ENCODE peak calls at places on chromosome 3, in six cellular contexts. N, T, I, S, C and Y are unnamed samples.

GRCh38 chr3:77620009-77620408 is 580.1 kb downstream of the ROBO2 start:
- DNase-seq in N (peak), T (no peak), I (no peak), S (peak), C (no peak), Y (no peak)

GRCh38 chr3:120678331-120678845 is 3.7 kb downstream of the HGD start:
- DNase-seq in N (peak), T (no peak), I (peak), S (peak), C (no peak), Y (no peak)

GRCh38 chr3:67384790-67385397 is 269.5 kb downstream of the SUCLG2 start:
- DNase-seq in N (peak), T (peak), I (peak), S (peak), C (peak), Y (peak)

GRCh38 chr3:110738531-110738930 is 333.1 kb upstream of the NECTIN3 start:
- DNase-seq in N (peak), T (no peak), I (no peak), S (peak), C (no peak), Y (no peak)

GRCh38 chr3:73542127-73542526 is 82.6 kb downstream of the PDZRN3 start:
- DNase-seq in N (no peak), T (no peak), I (peak), S (no peak), C (no peak), Y (peak)

GRCh38 chr3:134029734-134030381 is at the start of gene SLCO2A1:
- DNase-seq in N (peak), T (peak), I (peak), S (peak), C (no peak), Y (peak)

GRCh38 chr3:355622-356021 is 159.1 kb downstream of the CHL1 start:
- DNase-seq in N (peak), T (no peak), I (no peak), S (peak), C (no peak), Y (no peak)

GRCh38 chr3:183844606-183845005 is 19.2 kb upstream of the MAP6D1 start:
- DNase-seq in N (peak), T (no peak), I (no peak), S (peak), C (no peak), Y (no peak)

GRCh38 chr3:110932515-110933095 is 139.0 kb upstream of the NECTIN3 start:
- DNase-seq in N (no peak), T (no peak), I (peak), S (peak), C (no peak), Y (no peak)

GRCh38 chr3:170814822-170815221 is 55.2 kb downstream of the RPL22L1 start:
- DNase-seq in N (no peak), T (no peak), I (no peak), S (no peak), C (no peak), Y (no peak)

GRCh38 chr3:72177075-72178050 is 392.4 kb upstream of the PROK2 start:
- DNase-seq in N (no peak), T (no peak), I (no peak), S (peak), C (no peak), Y (no peak)

GRCh38 chr3:14118400-14119165 is 6.1 kb downstream of the CHCHD4 start:
- DNase-seq in N (peak), T (no peak), I (no peak), S (peak), C (no peak), Y (no peak)

GRCh38 chr3:11118181-11118682 is 36.1 kb upstream of the HRH1 start:
- DNase-seq in N (no peak), T (no peak), I (no peak), S (peak), C (no peak), Y (no peak)

GRCh38 chr3:100042144-100042543 is 72.2 kb downstream of the FILIP1L start:
- DNase-seq in N (peak), T (no peak), I (no peak), S (peak), C (no peak), Y (no peak)

GRCh38 chr3:176934698-176935097 is 262.6 kb downstream of the TBL1XR1 start:
- DNase-seq in N (no peak), T (no peak), I (no peak), S (no peak), C (no peak), Y (no peak)

GRCh38 chr3:125957674-125958510 is 11.1 kb upstream of the ROPN1B start:
- DNase-seq in N (no peak), T (no peak), I (no peak), S (no peak), C (no peak), Y (no peak)

GRCh38 chr3:187738400-187739124 is 6.7 kb downstream of the BCL6 start:
- DNase-seq in N (peak), T (peak), I (peak), S (peak), C (peak), Y (peak)

GRCh38 chr3:151135548-151136337 is 50.3 kb downstream of the MED12L start:
- DNase-seq in N (no peak), T (no peak), I (peak), S (no peak), C (no peak), Y (no peak)

GRCh38 chr3:4196748-4197147 is 106.4 kb upstream of the SETMAR start:
- DNase-seq in N (no peak), T (no peak), I (no peak), S (no peak), C (no peak), Y (no peak)
- H2BK15ac ChIP-seq in N (no peak), T (no peak), I (no peak), S (no peak), C (no peak), Y (no peak)

GRCh38 chr3:127264292-127264691 is 23.6 kb downstream of the PRR20G start:
- DNase-seq in N (no peak), T (no peak), I (no peak), S (peak), C (no peak), Y (no peak)
- H2BK15ac ChIP-seq in N (no peak), T (no peak), I (no peak), S (no peak), C (no peak), Y (no peak)

DNA sequence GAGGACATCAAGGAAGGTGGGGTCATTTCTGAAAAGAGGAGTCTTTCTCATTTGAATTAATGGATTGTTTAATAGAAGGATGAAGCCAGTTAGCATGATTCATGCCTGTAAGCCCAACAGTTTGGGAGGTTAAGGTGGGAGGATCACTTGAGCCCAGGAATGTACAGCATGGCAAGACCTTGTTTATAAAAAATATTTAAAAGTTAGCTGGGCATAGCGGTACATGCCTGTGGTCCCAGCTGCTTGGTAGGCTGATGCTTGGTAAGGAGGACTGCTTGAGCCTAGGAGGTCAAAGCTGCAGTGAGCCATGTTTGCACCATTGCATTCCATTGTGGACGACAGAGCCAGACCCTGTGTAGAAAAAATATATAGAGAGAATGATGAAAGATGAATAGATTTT is 165.5 kb downstream of the ALCAM start:
- DNase-seq in N (no peak), T (no peak), I (no peak), S (no peak), C (no peak), Y (no peak)
- H2BK15ac ChIP-seq in N (no peak), T (no peak), I (no peak), S (no peak), C (no peak), Y (no peak)

GRCh38 chr3:9163289-9163688 is 86.2 kb downstream of the SRGAP3 start:
- DNase-seq in N (no peak), T (no peak), I (no peak), S (no peak), C (no peak), Y (no peak)
- H2BK15ac ChIP-seq in N (no peak), T (no peak), I (no peak), S (no peak), C (no peak), Y (no peak)

GRCh38 chr3:185948292-185948691 is 10.5 kb upstream of the TRA2B start:
- DNase-seq in N (no peak), T (no peak), I (no peak), S (no peak), C (no peak), Y (no peak)
- H2BK15ac ChIP-seq in N (no peak), T (no peak), I (no peak), S (no peak), C (no peak), Y (no peak)